ENCODE peak calls at places on chromosome 2, in six cellular contexts. D is GM12878, M is SK-N-SH, I is HCT116, E is K562, S is HepG2. V is an unnamed sample.

GRCh38 chr2:44937688-44938240 is 3.7 kb upstream of the SIX3 start:
- DNase-seq in D (no peak), M (peak), I (peak), E (no peak), S (no peak), V (no peak)

GRCh38 chr2:174510583-174511189 is 23.9 kb upstream of the GPR155 start:
- DNase-seq in D (no peak), M (no peak), I (peak), E (peak), S (peak), V (no peak)

GRCh38 chr2:233062447-233062842 is 2.3 kb downstream of the INPP5D start:
- DNase-seq in D (no peak), M (no peak), I (no peak), E (no peak), S (peak), V (no peak)

GRCh38 chr2:127618551-127618950 is 27.4 kb upstream of the GPR17 start:
- DNase-seq in D (no peak), M (peak), I (no peak), E (no peak), S (no peak), V (no peak)

GRCh38 chr2:138084206-138084605 is 119.9 kb downstream of the HNMT start:
- DNase-seq in D (no peak), M (no peak), I (no peak), E (no peak), S (no peak), V (no peak)

GRCh38 chr2:74991977-74992376 is 33.5 kb downstream of the POLE4 start:
- DNase-seq in D (no peak), M (no peak), I (no peak), E (peak), S (no peak), V (no peak)

GRCh38 chr2:102056079-102056581 is 64.4 kb downstream of the IL1R2 start:
- DNase-seq in D (no peak), M (no peak), I (no peak), E (peak), S (no peak), V (no peak)

GRCh38 chr2:51960846-51961335 is 929.0 kb upstream of the NRXN1 start:
- DNase-seq in D (no peak), M (no peak), I (no peak), E (no peak), S (no peak), V (no peak)

DNA sequence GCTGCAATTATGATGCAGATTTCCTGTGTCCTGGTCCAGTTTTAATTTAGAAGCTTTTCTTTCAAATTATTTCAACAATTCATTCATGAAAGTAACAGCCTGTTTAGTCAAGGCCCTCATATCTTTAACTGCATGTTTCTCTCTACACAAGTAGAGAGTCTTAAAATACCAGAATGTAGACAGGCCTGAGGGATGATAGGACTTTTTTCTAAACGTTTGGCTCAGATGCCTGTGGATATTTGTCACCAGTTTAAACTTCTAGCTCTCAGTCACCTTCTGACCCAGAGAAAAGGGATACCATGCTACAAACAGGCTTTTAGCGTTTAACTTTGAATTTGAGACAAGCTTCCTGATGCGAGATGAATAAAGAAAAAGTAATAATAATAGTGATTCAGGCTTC is 15.7 kb downstream of the COL5A2 start:
- DNase-seq in D (no peak), M (no peak), I (no peak), E (no peak), S (no peak), V (no peak)
- TF ChIP-seq SIN3A in D (no peak), M (no peak), I (no peak), E (no peak), S (no peak), V (no peak)

GRCh38 chr2:54931473-54931872 is 118.8 kb downstream of the RTN4 start:
- DNase-seq in D (no peak), M (no peak), I (no peak), E (no peak), S (no peak), V (no peak)

GRCh38 chr2:54927085-54927750 is 123.0 kb downstream of the RTN4 start:
- DNase-seq in D (no peak), M (no peak), I (no peak), E (no peak), S (no peak), V (no peak)

GRCh38 chr2:54927751-54928615 is 122.3 kb downstream of the RTN4 start:
- DNase-seq in D (no peak), M (no peak), I (no peak), E (no peak), S (no peak), V (no peak)

GRCh38 chr2:54925022-54925421 is 125.2 kb downstream of the RTN4 start:
- DNase-seq in D (no peak), M (no peak), I (no peak), E (no peak), S (no peak), V (no peak)

GRCh38 chr2:54928719-54929118 is 121.5 kb downstream of the RTN4 start:
- DNase-seq in D (no peak), M (no peak), I (no peak), E (no peak), S (no peak), V (no peak)
- TF ChIP-seq REST in D (no peak), M (no peak), I (no peak), E (no peak), S (no peak), V (no peak)

DNA sequence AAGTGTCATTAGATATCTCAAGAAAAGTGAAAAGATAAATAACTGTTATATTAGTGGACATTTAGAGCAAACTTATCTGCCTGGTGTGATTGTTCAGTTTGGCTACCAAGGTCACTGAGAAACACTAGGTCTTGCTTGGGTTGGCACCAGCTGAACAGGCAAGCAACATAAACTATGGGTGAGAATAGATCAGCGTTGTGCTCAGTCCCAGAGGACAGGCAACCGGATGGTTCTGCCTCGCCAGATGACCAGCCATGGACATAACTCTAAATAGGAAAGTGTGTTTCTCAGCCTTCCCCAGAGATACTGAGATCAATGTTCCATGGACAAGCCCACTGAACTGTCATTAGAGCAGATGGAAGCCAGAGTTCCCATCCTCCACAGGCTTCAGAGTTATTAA is 203.4 kb upstream of the VRK2 start:
- DNase-seq in D (no peak), M (no peak), I (no peak), E (no peak), S (no peak), V (no peak)
- TF ChIP-seq CTCF in D (no peak), M (no peak), I (no peak), E (no peak), S (no peak), V (no peak)

DNA sequence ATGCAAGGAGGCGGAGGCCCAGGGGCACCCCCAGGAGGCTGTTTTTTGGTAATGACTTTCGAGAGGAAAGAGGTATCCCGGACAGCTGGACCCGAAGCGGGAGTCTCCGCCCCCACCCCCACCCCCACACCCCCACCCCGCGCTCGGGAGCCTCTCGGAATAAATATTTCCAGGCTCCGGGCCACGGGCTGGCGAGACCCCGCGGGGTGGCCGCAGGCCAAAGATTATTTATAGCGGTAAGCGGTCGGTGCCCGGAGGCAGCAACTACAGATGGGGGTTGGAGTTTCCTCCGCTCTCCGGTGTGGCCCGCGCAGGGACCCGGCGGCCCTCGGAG is 3.3 kb downstream of the CYP26B1 start:
- DNase-seq in D (no peak), M (no peak), I (no peak), E (no peak), S (no peak), V (no peak)
- TF ChIP-seq SIN3A in D (no peak), M (no peak), I (no peak), E (no peak), S (no peak), V (no peak)

DNA sequence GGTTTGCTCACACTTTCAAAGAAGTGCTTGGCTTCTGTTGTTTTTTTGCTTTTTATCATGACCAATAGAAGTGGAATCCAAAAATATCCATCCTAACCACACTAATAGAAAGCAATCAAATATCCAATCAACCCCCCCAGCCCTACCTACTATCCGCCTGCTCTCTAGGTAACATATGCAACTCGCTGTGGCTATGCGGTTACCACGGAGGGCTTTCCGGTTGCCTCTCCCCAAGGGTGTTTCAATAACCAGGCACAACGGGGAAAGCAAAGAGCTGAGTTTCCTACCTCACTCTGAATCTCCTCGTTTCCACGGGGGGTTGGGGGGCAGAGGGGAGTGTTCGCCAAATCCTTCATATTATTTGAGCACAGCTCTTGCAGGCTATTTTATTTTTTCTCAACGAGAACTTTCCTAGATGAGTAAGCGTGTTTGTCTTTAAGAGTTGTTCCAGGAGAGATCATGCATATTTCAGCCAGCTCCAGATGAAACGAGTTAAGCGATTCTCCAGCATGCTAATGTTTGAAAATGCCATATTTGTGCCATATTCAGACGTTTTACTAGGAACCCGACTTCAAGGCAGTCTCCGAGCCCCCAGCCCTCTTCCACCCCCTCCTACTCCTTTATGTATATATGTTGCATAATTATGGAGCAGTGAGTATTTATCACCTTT is 30.4 kb downstream of the PAX3 start:
- DNase-seq in D (no peak), M (no peak), I (no peak), E (no peak), S (no peak), V (no peak)
- TF ChIP-seq REST in D (no peak), M (no peak), I (no peak), E (no peak), S (no peak), V (no peak)

DNA sequence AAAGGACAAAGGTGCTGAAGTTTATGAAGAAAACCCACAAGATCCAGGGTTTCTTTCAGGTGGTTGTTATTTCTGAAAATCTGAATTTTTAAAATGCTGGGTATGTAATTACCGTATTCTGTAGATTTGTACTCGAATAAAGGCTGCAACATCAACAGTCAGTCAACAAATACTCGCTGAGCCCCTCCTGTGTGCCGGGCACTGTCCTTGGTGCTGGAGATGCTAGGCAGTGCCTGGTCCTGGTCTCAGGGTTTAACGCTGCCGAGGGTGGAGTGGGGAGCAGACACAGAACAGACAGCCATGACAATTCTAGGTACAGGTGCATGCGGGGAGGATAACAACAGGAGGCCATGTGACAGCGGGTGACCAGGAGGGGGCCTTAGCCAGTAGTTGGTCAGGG is 27.2 kb upstream of the PDIA6 start:
- DNase-seq in D (no peak), M (no peak), I (no peak), E (peak), S (no peak), V (no peak)
- TF ChIP-seq CTCF in D (no peak), M (no peak), I (no peak), E (no peak), S (no peak), V (no peak)

GRCh38 chr2:26059542-26059941 is 25.7 kb downstream of the RAB10 start:
- DNase-seq in D (no peak), M (no peak), I (no peak), E (peak), S (no peak), V (no peak)
- TF ChIP-seq SIN3A in D (no peak), M (no peak), I (no peak), E (no peak), S (no peak), V (no peak)

GRCh38 chr2:104929663-104930062 is 75.7 kb downstream of the POU3F3 start:
- DNase-seq in D (no peak), M (no peak), I (no peak), E (no peak), S (no peak), V (no peak)
- TF ChIP-seq REST in D (no peak), M (no peak), I (no peak), E (no peak), S (no peak), V (no peak)

GRCh38 chr2:175838979-175839378 is 163.1 kb downstream of the LNPK start:
- DNase-seq in D (no peak), M (no peak), I (no peak), E (no peak), S (no peak), V (no peak)
- TF ChIP-seq CTCF in D (no peak), M (no peak), I (no peak), E (no peak), S (no peak), V (no peak)

V was measured in Panc1.